ENCODE peak calls at places on chromosomes 12 and 14, in four cellular contexts. M, X, Y and F are unnamed samples.

GRCh38 chr12:98939350-98939749 is 294.3 kb downstream of the APAF1 start:
- DNase-seq in M (no peak), X (no peak), Y (no peak), F (no peak)

GRCh38 chr14:23186913-23187654 is 3.6 kb upstream of the SLC7A8 start:
- DNase-seq in M (no peak), X (no peak), Y (no peak), F (no peak)

GRCh38 chr14:36454599-36455240 is 65.3 kb downstream of the NKX2-1 start:
- DNase-seq in M (no peak), X (no peak), Y (no peak), F (no peak)

GRCh38 chr12:57869919-57870318 is 23.4 kb upstream of the CTDSP2 start:
- DNase-seq in M (no peak), X (no peak), Y (no peak), F (no peak)

GRCh38 chr12:7175493-7175892 is 14.0 kb upstream of the PEX5 start:
- DNase-seq in M (no peak), X (no peak), Y (no peak), F (no peak)

GRCh38 chr14:44081146-44081545 is 425.9 kb downstream of the FSCB start:
- DNase-seq in M (no peak), X (no peak), Y (no peak), F (no peak)

GRCh38 chr12:103698752-103699540 is 111.9 kb downstream of the STAB2 start:
- DNase-seq in M (no peak), X (no peak), Y (no peak), F (no peak)

GRCh38 chr14:104107101-104107581 is 21.6 kb downstream of the ASPG start:
- DNase-seq in M (peak), X (no peak), Y (no peak), F (peak)

GRCh38 chr12:58639323-58639934 is 280.9 kb downstream of the LRIG3 start:
- DNase-seq in M (no peak), X (no peak), Y (no peak), F (no peak)

GRCh38 chr12:92047058-92047826 is 98.4 kb downstream of the BTG1 start:
- DNase-seq in M (no peak), X (no peak), Y (no peak), F (no peak)

GRCh38 chr12:4141344-4142270 is 132.0 kb upstream of the CCND2 start:
- DNase-seq in M (no peak), X (no peak), Y (no peak), F (no peak)

GRCh38 chr12:4140607-4141301 is 132.8 kb upstream of the CCND2 start:
- DNase-seq in M (no peak), X (peak), Y (no peak), F (no peak)

GRCh38 chr12:4144676-4145075 is 128.9 kb upstream of the CCND2 start:
- DNase-seq in M (no peak), X (no peak), Y (no peak), F (no peak)

GRCh38 chr12:4145990-4146859 is 127.3 kb upstream of the CCND2 start:
- DNase-seq in M (no peak), X (no peak), Y (no peak), F (no peak)

DNA sequence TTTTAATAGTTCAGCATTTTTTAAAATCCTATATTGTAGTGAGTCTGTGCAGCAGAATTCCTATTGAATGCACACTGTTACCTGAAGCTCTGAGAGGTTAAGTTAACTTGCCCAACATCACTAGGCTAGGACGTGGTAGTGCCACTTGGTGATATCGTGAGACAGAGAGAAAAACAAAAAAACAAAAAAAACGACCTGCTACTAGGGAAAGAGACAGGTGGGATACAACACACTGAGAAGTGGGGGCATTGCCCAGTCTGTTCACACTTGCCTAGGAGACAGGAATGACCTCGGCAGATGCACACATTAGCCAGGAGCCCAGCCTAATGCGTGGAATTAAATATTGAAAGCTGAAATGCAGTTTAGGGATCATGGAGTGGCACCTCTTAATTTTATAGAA is 129.7 kb upstream of the CCND2 start:
- DNase-seq in M (no peak), X (no peak), Y (no peak), F (no peak)
- TF ChIP-seq CTCF in M (no peak), X (no peak), Y (no peak), F (no peak)

GRCh38 chr12:13079440-13079906 is 24.0 kb downstream of the GSG1 start:
- DNase-seq in M (no peak), X (no peak), Y (no peak), F (no peak)
- TF ChIP-seq CTCF in M (no peak), X (no peak), Y (no peak), F (peak)

DNA sequence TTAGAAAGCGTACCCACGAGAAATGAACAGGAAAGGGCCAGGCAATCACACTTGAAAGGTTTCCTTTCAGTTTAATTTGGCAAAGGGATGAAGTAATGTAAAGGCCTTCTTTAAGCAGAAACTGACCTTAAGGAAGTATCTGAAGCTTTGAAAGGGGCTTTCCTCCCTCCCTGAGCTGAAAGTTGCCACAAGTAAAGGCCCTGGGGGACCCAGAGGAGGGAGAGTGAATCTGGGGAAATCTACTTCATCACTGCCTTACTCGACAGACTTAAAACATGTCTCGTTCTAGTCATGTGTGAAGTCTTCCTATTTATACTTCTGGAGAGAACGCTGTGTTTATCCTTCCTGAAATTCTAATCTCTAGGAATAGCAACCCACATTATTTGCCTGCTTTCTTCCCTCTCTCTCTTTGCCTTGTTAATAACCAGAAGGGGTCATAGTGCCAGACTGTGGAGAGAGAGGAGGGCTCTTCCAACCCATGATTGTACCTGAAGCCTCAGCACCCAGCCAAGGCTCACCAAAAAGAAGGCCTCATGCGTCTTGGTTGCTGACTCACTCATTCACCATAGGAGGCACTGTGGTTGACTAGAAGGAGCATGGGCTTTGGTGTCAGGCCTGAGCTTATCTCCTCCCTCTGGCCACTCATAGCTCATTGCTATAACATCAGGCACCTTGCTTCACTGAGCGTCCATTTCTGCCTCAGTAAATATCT is 10.2 kb upstream of the GPX2 start:
- DNase-seq in M (no peak), X (no peak), Y (no peak), F (no peak)
- TF ChIP-seq CTCF in M (no peak), X (no peak), Y (no peak), F (peak)

GRCh38 chr12:53221203-53222076 is 10.6 kb downstream of the RARG start:
- DNase-seq in M (peak), X (peak), Y (peak), F (no peak)
- TF ChIP-seq CTCF in M (no peak), X (peak), Y (peak), F (peak)

DNA sequence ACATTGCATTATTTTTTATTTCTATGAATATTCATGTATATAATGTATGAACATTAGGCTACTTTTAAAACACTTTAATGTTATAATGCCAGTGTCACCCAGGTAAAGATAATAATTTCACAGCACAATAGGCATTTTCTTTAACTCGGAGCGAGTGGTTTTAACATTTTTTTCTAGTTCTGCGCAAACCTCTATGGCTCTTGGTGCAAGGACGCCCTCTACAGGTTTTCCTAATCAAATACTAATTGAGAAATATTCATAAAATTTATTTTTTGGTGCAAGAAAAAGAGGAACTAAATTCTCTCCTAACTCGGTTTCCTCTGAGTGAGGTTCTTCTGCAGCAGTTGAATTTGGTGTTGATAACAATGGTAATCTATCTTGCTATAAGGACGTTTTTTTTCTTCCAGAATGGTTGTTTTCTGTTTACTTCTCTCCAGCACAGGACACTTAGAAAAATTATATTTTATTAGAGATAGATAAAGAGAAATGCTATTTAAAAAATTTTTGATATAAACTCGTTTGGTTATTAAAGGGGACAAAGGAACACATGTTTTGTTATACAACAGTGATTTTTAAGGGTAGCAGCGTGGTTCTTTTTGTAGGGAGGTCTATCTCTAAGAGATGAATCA is 2.4 kb upstream of the WIF1 start:
- DNase-seq in M (no peak), X (no peak), Y (no peak), F (no peak)
- TF ChIP-seq CTCF in M (peak), X (peak), Y (peak), F (peak)

DNA sequence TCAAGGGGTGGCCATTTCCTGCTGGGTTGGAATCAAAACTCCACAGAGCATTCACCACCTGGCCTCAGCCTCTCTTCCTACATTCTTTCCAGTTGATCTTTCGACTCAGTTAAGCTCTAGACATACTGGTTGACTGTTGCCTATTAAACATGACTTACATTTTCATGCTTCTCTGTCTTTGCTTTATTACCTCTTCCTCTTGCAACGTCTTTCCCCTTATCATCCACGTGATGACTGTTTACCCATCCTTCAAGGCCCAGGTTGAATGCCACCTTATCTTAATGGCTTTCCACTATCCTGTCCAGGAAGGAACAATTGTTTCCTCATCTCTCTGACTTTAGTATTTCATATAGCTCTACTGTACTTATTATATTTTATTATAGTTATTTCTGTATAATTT is 24.4 kb upstream of the CCDC175 start:
- DNase-seq in M (no peak), X (no peak), Y (no peak), F (no peak)
- TF ChIP-seq CTCF in M (no peak), X (no peak), Y (no peak), F (no peak)